ENCODE peak calls at places on chromosomes 13 and 19, in seven cellular contexts. One of them, this sample, is unnamed.

GRCh38 chr19:33902802-33903488 is 106.3 kb downstream of the KCTD15 start:
- DNase-seq in ACHN: no peak
- DNase-seq in stimulated activated CD4-positive, alpha-beta T cell treated with anti-CD3 and anti-CD28 coated beads, Interleukin-15, amount 100 ng/mL, for 1 hour: no peak
- DNase-seq in natural killer cell treated with Interleukin-12 subunit alpha and Interleukin-12 subunit beta and Interleukin-15 and Interleukin-18, amount 100 ng/mL, for 72 hours: no peak
- DNase-seq in T-helper 2 cell: no peak
- DNase-seq in tibial nerve: no peak
- DNase-seq in T-helper 1 cell: no peak
- DNase-seq in this sample: no peak

GRCh38 chr13:112855859-112856258 is 113.2 kb upstream of the MCF2L start:
- DNase-seq in ACHN: no peak
- DNase-seq in stimulated activated CD4-positive, alpha-beta T cell treated with anti-CD3 and anti-CD28 coated beads, Interleukin-15, amount 100 ng/mL, for 1 hour: no peak
- DNase-seq in natural killer cell treated with Interleukin-12 subunit alpha and Interleukin-12 subunit beta and Interleukin-15 and Interleukin-18, amount 100 ng/mL, for 72 hours: peak
- DNase-seq in T-helper 2 cell: no peak
- DNase-seq in tibial nerve: no peak
- DNase-seq in T-helper 1 cell: no peak
- DNase-seq in this sample: no peak

GRCh38 chr13:113792821-113793717 is 34.0 kb downstream of the TMEM255B start:
- DNase-seq in ACHN: no peak
- DNase-seq in stimulated activated CD4-positive, alpha-beta T cell treated with anti-CD3 and anti-CD28 coated beads, Interleukin-15, amount 100 ng/mL, for 1 hour: no peak
- DNase-seq in natural killer cell treated with Interleukin-12 subunit alpha and Interleukin-12 subunit beta and Interleukin-15 and Interleukin-18, amount 100 ng/mL, for 72 hours: no peak
- DNase-seq in T-helper 2 cell: no peak
- DNase-seq in tibial nerve: no peak
- DNase-seq in T-helper 1 cell: no peak
- DNase-seq in this sample: no peak

GRCh38 chr19:10620786-10621185 is 4.6 kb upstream of the SLC44A2 start:
- DNase-seq in ACHN: no peak
- DNase-seq in stimulated activated CD4-positive, alpha-beta T cell treated with anti-CD3 and anti-CD28 coated beads, Interleukin-15, amount 100 ng/mL, for 1 hour: no peak
- DNase-seq in natural killer cell treated with Interleukin-12 subunit alpha and Interleukin-12 subunit beta and Interleukin-15 and Interleukin-18, amount 100 ng/mL, for 72 hours: no peak
- DNase-seq in T-helper 2 cell: no peak
- DNase-seq in tibial nerve: no peak
- DNase-seq in T-helper 1 cell: no peak
- DNase-seq in this sample: no peak

GRCh38 chr13:98295371-98295770 is 118.3 kb upstream of the RNF113B start:
- DNase-seq in ACHN: no peak
- DNase-seq in stimulated activated CD4-positive, alpha-beta T cell treated with anti-CD3 and anti-CD28 coated beads, Interleukin-15, amount 100 ng/mL, for 1 hour: no peak
- DNase-seq in natural killer cell treated with Interleukin-12 subunit alpha and Interleukin-12 subunit beta and Interleukin-15 and Interleukin-18, amount 100 ng/mL, for 72 hours: no peak
- DNase-seq in T-helper 2 cell: no peak
- DNase-seq in tibial nerve: no peak
- DNase-seq in T-helper 1 cell: no peak
- DNase-seq in this sample: no peak

GRCh38 chr13:98697833-98698232 is 54.6 kb downstream of the SLC15A1 start:
- DNase-seq in ACHN: no peak
- DNase-seq in stimulated activated CD4-positive, alpha-beta T cell treated with anti-CD3 and anti-CD28 coated beads, Interleukin-15, amount 100 ng/mL, for 1 hour: no peak
- DNase-seq in natural killer cell treated with Interleukin-12 subunit alpha and Interleukin-12 subunit beta and Interleukin-15 and Interleukin-18, amount 100 ng/mL, for 72 hours: no peak
- DNase-seq in T-helper 2 cell: no peak
- DNase-seq in tibial nerve: no peak
- DNase-seq in T-helper 1 cell: no peak
- DNase-seq in this sample: no peak

GRCh38 chr13:95950103-95950502 is 103.1 kb downstream of the UGGT2 start:
- DNase-seq in ACHN: no peak
- DNase-seq in stimulated activated CD4-positive, alpha-beta T cell treated with anti-CD3 and anti-CD28 coated beads, Interleukin-15, amount 100 ng/mL, for 1 hour: no peak
- DNase-seq in natural killer cell treated with Interleukin-12 subunit alpha and Interleukin-12 subunit beta and Interleukin-15 and Interleukin-18, amount 100 ng/mL, for 72 hours: no peak
- DNase-seq in T-helper 2 cell: no peak
- DNase-seq in tibial nerve: no peak
- DNase-seq in T-helper 1 cell: no peak
- DNase-seq in this sample: peak

GRCh38 chr19:888615-889385 is 4.2 kb downstream of the MED16 start:
- DNase-seq in ACHN: no peak
- DNase-seq in stimulated activated CD4-positive, alpha-beta T cell treated with anti-CD3 and anti-CD28 coated beads, Interleukin-15, amount 100 ng/mL, for 1 hour: no peak
- DNase-seq in natural killer cell treated with Interleukin-12 subunit alpha and Interleukin-12 subunit beta and Interleukin-15 and Interleukin-18, amount 100 ng/mL, for 72 hours: no peak
- DNase-seq in T-helper 2 cell: no peak
- DNase-seq in tibial nerve: no peak
- DNase-seq in T-helper 1 cell: peak
- DNase-seq in this sample: no peak

GRCh38 chr13:47545206-47545605 is 455.9 kb downstream of the SUCLA2 start:
- DNase-seq in ACHN: no peak
- DNase-seq in stimulated activated CD4-positive, alpha-beta T cell treated with anti-CD3 and anti-CD28 coated beads, Interleukin-15, amount 100 ng/mL, for 1 hour: no peak
- DNase-seq in natural killer cell treated with Interleukin-12 subunit alpha and Interleukin-12 subunit beta and Interleukin-15 and Interleukin-18, amount 100 ng/mL, for 72 hours: no peak
- DNase-seq in T-helper 2 cell: no peak
- DNase-seq in tibial nerve: no peak
- DNase-seq in T-helper 1 cell: no peak
- DNase-seq in this sample: no peak

GRCh38 chr13:22800726-22801401 is 379.9 kb upstream of the SGCG start:
- DNase-seq in ACHN: no peak
- DNase-seq in stimulated activated CD4-positive, alpha-beta T cell treated with anti-CD3 and anti-CD28 coated beads, Interleukin-15, amount 100 ng/mL, for 1 hour: no peak
- DNase-seq in natural killer cell treated with Interleukin-12 subunit alpha and Interleukin-12 subunit beta and Interleukin-15 and Interleukin-18, amount 100 ng/mL, for 72 hours: no peak
- DNase-seq in T-helper 2 cell: no peak
- DNase-seq in tibial nerve: peak
- DNase-seq in T-helper 1 cell: no peak
- DNase-seq in this sample: peak

GRCh38 chr19:36203293-36203692 is 11.2 kb downstream of the ZNF565 start:
- DNase-seq in ACHN: no peak
- DNase-seq in stimulated activated CD4-positive, alpha-beta T cell treated with anti-CD3 and anti-CD28 coated beads, Interleukin-15, amount 100 ng/mL, for 1 hour: no peak
- DNase-seq in natural killer cell treated with Interleukin-12 subunit alpha and Interleukin-12 subunit beta and Interleukin-15 and Interleukin-18, amount 100 ng/mL, for 72 hours: no peak
- DNase-seq in T-helper 2 cell: no peak
- DNase-seq in tibial nerve: no peak
- DNase-seq in T-helper 1 cell: no peak
- DNase-seq in this sample: no peak

GRCh38 chr13:74026753-74027152 is 107.5 kb downstream of the KLF12 start:
- DNase-seq in ACHN: peak
- DNase-seq in stimulated activated CD4-positive, alpha-beta T cell treated with anti-CD3 and anti-CD28 coated beads, Interleukin-15, amount 100 ng/mL, for 1 hour: peak
- DNase-seq in natural killer cell treated with Interleukin-12 subunit alpha and Interleukin-12 subunit beta and Interleukin-15 and Interleukin-18, amount 100 ng/mL, for 72 hours: peak
- DNase-seq in T-helper 2 cell: peak
- DNase-seq in tibial nerve: no peak
- DNase-seq in T-helper 1 cell: peak
- DNase-seq in this sample: peak

GRCh38 chr13:113151745-113152707 is 6.4 kb upstream of the PROZ start:
- DNase-seq in ACHN: no peak
- DNase-seq in stimulated activated CD4-positive, alpha-beta T cell treated with anti-CD3 and anti-CD28 coated beads, Interleukin-15, amount 100 ng/mL, for 1 hour: no peak
- DNase-seq in natural killer cell treated with Interleukin-12 subunit alpha and Interleukin-12 subunit beta and Interleukin-15 and Interleukin-18, amount 100 ng/mL, for 72 hours: no peak
- DNase-seq in T-helper 2 cell: no peak
- DNase-seq in tibial nerve: no peak
- DNase-seq in T-helper 1 cell: no peak
- DNase-seq in this sample: no peak

GRCh38 chr13:112446867-112447266 is 70.7 kb downstream of the SPACA7 start:
- DNase-seq in ACHN: no peak
- DNase-seq in stimulated activated CD4-positive, alpha-beta T cell treated with anti-CD3 and anti-CD28 coated beads, Interleukin-15, amount 100 ng/mL, for 1 hour: no peak
- DNase-seq in natural killer cell treated with Interleukin-12 subunit alpha and Interleukin-12 subunit beta and Interleukin-15 and Interleukin-18, amount 100 ng/mL, for 72 hours: no peak
- DNase-seq in T-helper 2 cell: no peak
- DNase-seq in tibial nerve: no peak
- DNase-seq in T-helper 1 cell: no peak
- DNase-seq in this sample: no peak

GRCh38 chr13:81394605-81395004 is 1053.7 kb upstream of the SPRY2 start:
- DNase-seq in ACHN: no peak
- DNase-seq in stimulated activated CD4-positive, alpha-beta T cell treated with anti-CD3 and anti-CD28 coated beads, Interleukin-15, amount 100 ng/mL, for 1 hour: no peak
- DNase-seq in natural killer cell treated with Interleukin-12 subunit alpha and Interleukin-12 subunit beta and Interleukin-15 and Interleukin-18, amount 100 ng/mL, for 72 hours: no peak
- DNase-seq in T-helper 2 cell: no peak
- DNase-seq in tibial nerve: no peak
- DNase-seq in T-helper 1 cell: no peak
- DNase-seq in this sample: peak

GRCh38 chr19:30159636-30160035 is 212.5 kb upstream of the ZNF536 start:
- DNase-seq in ACHN: no peak
- DNase-seq in stimulated activated CD4-positive, alpha-beta T cell treated with anti-CD3 and anti-CD28 coated beads, Interleukin-15, amount 100 ng/mL, for 1 hour: no peak
- DNase-seq in natural killer cell treated with Interleukin-12 subunit alpha and Interleukin-12 subunit beta and Interleukin-15 and Interleukin-18, amount 100 ng/mL, for 72 hours: no peak
- DNase-seq in T-helper 2 cell: no peak
- DNase-seq in tibial nerve: no peak
- DNase-seq in T-helper 1 cell: no peak
- DNase-seq in this sample: no peak

GRCh38 chr19:53595510-53595867 is 36.3 kb upstream of the DPRX start:
- DNase-seq in ACHN: no peak
- DNase-seq in stimulated activated CD4-positive, alpha-beta T cell treated with anti-CD3 and anti-CD28 coated beads, Interleukin-15, amount 100 ng/mL, for 1 hour: no peak
- DNase-seq in natural killer cell treated with Interleukin-12 subunit alpha and Interleukin-12 subunit beta and Interleukin-15 and Interleukin-18, amount 100 ng/mL, for 72 hours: no peak
- DNase-seq in T-helper 2 cell: no peak
- DNase-seq in tibial nerve: no peak
- DNase-seq in T-helper 1 cell: no peak
- DNase-seq in this sample: no peak

GRCh38 chr13:40506592-40507446 is 159.6 kb downstream of the FOXO1 start:
- DNase-seq in ACHN: no peak
- DNase-seq in stimulated activated CD4-positive, alpha-beta T cell treated with anti-CD3 and anti-CD28 coated beads, Interleukin-15, amount 100 ng/mL, for 1 hour: no peak
- DNase-seq in natural killer cell treated with Interleukin-12 subunit alpha and Interleukin-12 subunit beta and Interleukin-15 and Interleukin-18, amount 100 ng/mL, for 72 hours: no peak
- DNase-seq in T-helper 2 cell: no peak
- DNase-seq in tibial nerve: no peak
- DNase-seq in T-helper 1 cell: no peak
- DNase-seq in this sample: no peak

GRCh38 chr13:39485314-39485700 is 117.7 kb downstream of the LHFPL6 start:
- DNase-seq in ACHN: no peak
- DNase-seq in stimulated activated CD4-positive, alpha-beta T cell treated with anti-CD3 and anti-CD28 coated beads, Interleukin-15, amount 100 ng/mL, for 1 hour: no peak
- DNase-seq in natural killer cell treated with Interleukin-12 subunit alpha and Interleukin-12 subunit beta and Interleukin-15 and Interleukin-18, amount 100 ng/mL, for 72 hours: no peak
- DNase-seq in T-helper 2 cell: no peak
- DNase-seq in tibial nerve: no peak
- DNase-seq in T-helper 1 cell: no peak
- DNase-seq in this sample: no peak

GRCh38 chr13:44758595-44759221 is 182.6 kb upstream of the TSC22D1 start:
- DNase-seq in ACHN: peak
- DNase-seq in stimulated activated CD4-positive, alpha-beta T cell treated with anti-CD3 and anti-CD28 coated beads, Interleukin-15, amount 100 ng/mL, for 1 hour: no peak
- DNase-seq in natural killer cell treated with Interleukin-12 subunit alpha and Interleukin-12 subunit beta and Interleukin-15 and Interleukin-18, amount 100 ng/mL, for 72 hours: no peak
- DNase-seq in T-helper 2 cell: no peak
- DNase-seq in tibial nerve: no peak
- DNase-seq in T-helper 1 cell: no peak
- DNase-seq in this sample: peak

GRCh38 chr19:33809960-33810359 is 13.3 kb downstream of the KCTD15 start:
- DNase-seq in ACHN: no peak
- DNase-seq in stimulated activated CD4-positive, alpha-beta T cell treated with anti-CD3 and anti-CD28 coated beads, Interleukin-15, amount 100 ng/mL, for 1 hour: no peak
- DNase-seq in natural killer cell treated with Interleukin-12 subunit alpha and Interleukin-12 subunit beta and Interleukin-15 and Interleukin-18, amount 100 ng/mL, for 72 hours: no peak
- DNase-seq in T-helper 2 cell: no peak
- DNase-seq in tibial nerve: no peak
- DNase-seq in T-helper 1 cell: no peak
- DNase-seq in this sample: no peak

GRCh38 chr13:94481966-94482365 is 2.5 kb upstream of the DCT start:
- DNase-seq in ACHN: peak
- DNase-seq in stimulated activated CD4-positive, alpha-beta T cell treated with anti-CD3 and anti-CD28 coated beads, Interleukin-15, amount 100 ng/mL, for 1 hour: no peak
- DNase-seq in natural killer cell treated with Interleukin-12 subunit alpha and Interleukin-12 subunit beta and Interleukin-15 and Interleukin-18, amount 100 ng/mL, for 72 hours: no peak
- DNase-seq in T-helper 2 cell: no peak
- DNase-seq in tibial nerve: no peak
- DNase-seq in T-helper 1 cell: no peak
- DNase-seq in this sample: peak

GRCh38 chr13:29908917-29909755 is 58.7 kb upstream of the UBL3 start:
- DNase-seq in ACHN: no peak
- DNase-seq in stimulated activated CD4-positive, alpha-beta T cell treated with anti-CD3 and anti-CD28 coated beads, Interleukin-15, amount 100 ng/mL, for 1 hour: no peak
- DNase-seq in natural killer cell treated with Interleukin-12 subunit alpha and Interleukin-12 subunit beta and Interleukin-15 and Interleukin-18, amount 100 ng/mL, for 72 hours: no peak
- DNase-seq in T-helper 2 cell: no peak
- DNase-seq in tibial nerve: no peak
- DNase-seq in T-helper 1 cell: no peak
- DNase-seq in this sample: no peak

GRCh38 chr19:48985711-48986110 is 7.4 kb downstream of the GYS1 start:
- DNase-seq in ACHN: no peak
- DNase-seq in stimulated activated CD4-positive, alpha-beta T cell treated with anti-CD3 and anti-CD28 coated beads, Interleukin-15, amount 100 ng/mL, for 1 hour: no peak
- DNase-seq in natural killer cell treated with Interleukin-12 subunit alpha and Interleukin-12 subunit beta and Interleukin-15 and Interleukin-18, amount 100 ng/mL, for 72 hours: no peak
- DNase-seq in T-helper 2 cell: no peak
- DNase-seq in tibial nerve: no peak
- DNase-seq in T-helper 1 cell: no peak
- DNase-seq in this sample: no peak

GRCh38 chr19:1172353-1173159 is 1.5 kb downstream of the SBNO2 start:
- DNase-seq in ACHN: peak
- DNase-seq in stimulated activated CD4-positive, alpha-beta T cell treated with anti-CD3 and anti-CD28 coated beads, Interleukin-15, amount 100 ng/mL, for 1 hour: no peak
- DNase-seq in natural killer cell treated with Interleukin-12 subunit alpha and Interleukin-12 subunit beta and Interleukin-15 and Interleukin-18, amount 100 ng/mL, for 72 hours: no peak
- DNase-seq in T-helper 2 cell: no peak
- DNase-seq in tibial nerve: no peak
- DNase-seq in T-helper 1 cell: no peak
- DNase-seq in this sample: peak

GRCh38 chr13:101144808-101145419 is 271.4 kb downstream of the NALCN start:
- DNase-seq in ACHN: peak
- DNase-seq in stimulated activated CD4-positive, alpha-beta T cell treated with anti-CD3 and anti-CD28 coated beads, Interleukin-15, amount 100 ng/mL, for 1 hour: no peak
- DNase-seq in natural killer cell treated with Interleukin-12 subunit alpha and Interleukin-12 subunit beta and Interleukin-15 and Interleukin-18, amount 100 ng/mL, for 72 hours: no peak
- DNase-seq in T-helper 2 cell: no peak
- DNase-seq in tibial nerve: no peak
- DNase-seq in T-helper 1 cell: no peak
- DNase-seq in this sample: peak

GRCh38 chr19:35049456-35049855 is 7.9 kb downstream of the HPN start:
- DNase-seq in ACHN: no peak
- DNase-seq in stimulated activated CD4-positive, alpha-beta T cell treated with anti-CD3 and anti-CD28 coated beads, Interleukin-15, amount 100 ng/mL, for 1 hour: no peak
- DNase-seq in natural killer cell treated with Interleukin-12 subunit alpha and Interleukin-12 subunit beta and Interleukin-15 and Interleukin-18, amount 100 ng/mL, for 72 hours: no peak
- DNase-seq in T-helper 2 cell: no peak
- DNase-seq in tibial nerve: no peak
- DNase-seq in T-helper 1 cell: no peak
- DNase-seq in this sample: no peak

GRCh38 chr19:41595890-41596280 is 19.9 kb downstream of the CEACAM21 start:
- DNase-seq in ACHN: no peak
- DNase-seq in stimulated activated CD4-positive, alpha-beta T cell treated with anti-CD3 and anti-CD28 coated beads, Interleukin-15, amount 100 ng/mL, for 1 hour: no peak
- DNase-seq in natural killer cell treated with Interleukin-12 subunit alpha and Interleukin-12 subunit beta and Interleukin-15 and Interleukin-18, amount 100 ng/mL, for 72 hours: no peak
- DNase-seq in T-helper 2 cell: no peak
- DNase-seq in tibial nerve: no peak
- DNase-seq in T-helper 1 cell: no peak
- DNase-seq in this sample: no peak

GRCh38 chr13:71320452-71320851 is 546.6 kb downstream of the DACH1 start:
- DNase-seq in ACHN: peak
- DNase-seq in stimulated activated CD4-positive, alpha-beta T cell treated with anti-CD3 and anti-CD28 coated beads, Interleukin-15, amount 100 ng/mL, for 1 hour: no peak
- DNase-seq in natural killer cell treated with Interleukin-12 subunit alpha and Interleukin-12 subunit beta and Interleukin-15 and Interleukin-18, amount 100 ng/mL, for 72 hours: no peak
- DNase-seq in T-helper 2 cell: no peak
- DNase-seq in tibial nerve: no peak
- DNase-seq in T-helper 1 cell: no peak
- DNase-seq in this sample: peak

GRCh38 chr19:8569066-8569761 is 8.0 kb downstream of the MYO1F start:
- DNase-seq in ACHN: peak
- DNase-seq in stimulated activated CD4-positive, alpha-beta T cell treated with anti-CD3 and anti-CD28 coated beads, Interleukin-15, amount 100 ng/mL, for 1 hour: no peak
- DNase-seq in natural killer cell treated with Interleukin-12 subunit alpha and Interleukin-12 subunit beta and Interleukin-15 and Interleukin-18, amount 100 ng/mL, for 72 hours: peak
- DNase-seq in T-helper 2 cell: no peak
- DNase-seq in tibial nerve: no peak
- DNase-seq in T-helper 1 cell: peak
- DNase-seq in this sample: peak

This sample was measured in small intestine.